ENCODE peak calls at places on chromosomes 5 and 9, in eight cellular contexts. P is mucosa of descending colon, M is BE2C, D is Peyer's patch, L is fibroblast of the aortic adventitia, S is dorsolateral prefrontal cortex, Y is cardiac fibroblast, G is cardiac muscle cell. N is an unnamed sample.

GRCh38 chr5:112303685-112304084 is 115.4 kb downstream of the EPB41L4A start:
- DNase-seq in P (no peak), M (no peak), D (no peak), L (no peak), S (no peak), Y (no peak), G (no peak), N (no peak)

GRCh38 chr9:77210116-77210515 is 32.8 kb downstream of the VPS13A start:
- DNase-seq in P (no peak), M (no peak), D (no peak), L (no peak), S (no peak), Y (no peak), G (peak; percentile 14), N (no peak)

GRCh38 chr9:20683351-20684034 is 566 bp upstream of the FOCAD start:
- DNase-seq in P (peak; percentile 35), M (peak; percentile 35), D (peak; percentile 76), L (peak; percentile 73), S (peak; percentile 47), Y (peak; percentile 89), G (peak; percentile 88), N (peak; percentile 38)

GRCh38 chr5:23235246-23235645 is 272.2 kb upstream of the PRDM9 start:
- DNase-seq in P (no peak), M (no peak), D (no peak), L (no peak), S (no peak), Y (no peak), G (no peak), N (no peak)

GRCh38 chr9:136971746-136972145 is 5.6 kb upstream of the PTGDS start:
- DNase-seq in P (no peak), M (no peak), D (no peak), L (no peak), S (no peak), Y (no peak), G (no peak), N (no peak)

GRCh38 chr9:5375790-5376477 is 36.3 kb upstream of the RLN1 start:
- DNase-seq in P (peak; percentile 26), M (no peak), D (no peak), L (no peak), S (no peak), Y (peak; percentile 57), G (no peak), N (no peak)

GRCh38 chr5:96022971-96023370 is 61.3 kb upstream of the ELL2 start:
- DNase-seq in P (no peak), M (no peak), D (no peak), L (no peak), S (no peak), Y (no peak), G (no peak), N (no peak)

GRCh38 chr5:62460578-62460983 is 48.0 kb downstream of the IPO11 start:
- DNase-seq in P (no peak), M (no peak), D (no peak), L (peak; percentile 76), S (no peak), Y (peak; percentile 73), G (peak; percentile 81), N (peak; percentile 38)

GRCh38 chr5:93017854-93018253 is 563.2 kb downstream of the NR2F1-AS1 start:
- DNase-seq in P (no peak), M (no peak), D (no peak), L (peak; percentile 53), S (no peak), Y (peak; percentile 76), G (peak; percentile 35), N (no peak)

GRCh38 chr9:893843-894420 is 52.4 kb downstream of the DMRT1 start:
- DNase-seq in P (peak; percentile 50), M (peak; percentile 41), D (peak; percentile 85), L (peak; percentile 60), S (peak; percentile 48), Y (peak; percentile 58), G (peak; percentile 69), N (peak; percentile 84)

DNA sequence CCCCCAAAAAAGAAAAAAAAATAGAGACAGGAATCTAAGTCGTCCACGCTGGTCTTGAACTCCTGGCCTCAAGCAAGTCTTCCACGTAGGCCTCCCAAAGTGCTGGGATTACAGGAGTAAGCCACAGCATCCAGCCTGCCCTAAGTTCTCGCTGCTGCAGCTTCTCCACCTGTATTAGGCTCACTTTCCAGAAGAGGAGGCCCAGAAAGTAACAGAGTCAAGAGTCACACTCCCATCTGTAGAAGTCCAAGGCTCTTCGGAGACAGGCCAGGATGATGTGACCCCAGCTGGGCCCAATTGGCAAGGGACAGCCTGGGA is 1.8 kb downstream of the EEIG1 start:
- DNase-seq in P (no peak), M (no peak), D (no peak), L (no peak), S (no peak), Y (no peak), G (no peak), N (no peak)
- TF ChIP-seq CTCF in P (no peak), M (no peak), D (no peak), L (no peak), S (no peak), Y (no peak), G (no peak), N (no peak)

GRCh38 chr9:90901933-90902332 is 100.3 kb downstream of the SYK start:
- DNase-seq in P (no peak), M (no peak), D (no peak), L (no peak), S (no peak), Y (no peak), G (no peak), N (no peak)

GRCh38 chr9:90898229-90898628 is 96.6 kb downstream of the SYK start:
- DNase-seq in P (no peak), M (no peak), D (no peak), L (peak; percentile 16), S (no peak), Y (peak; percentile 18), G (peak; percentile 35), N (no peak)

GRCh38 chr9:90899287-90899686 is 97.7 kb downstream of the SYK start:
- DNase-seq in P (no peak), M (no peak), D (no peak), L (no peak), S (no peak), Y (no peak), G (no peak), N (no peak)

GRCh38 chr9:90903731-90904422 is 102.3 kb downstream of the SYK start:
- DNase-seq in P (no peak), M (no peak), D (no peak), L (no peak), S (no peak), Y (no peak), G (no peak), N (no peak)

DNA sequence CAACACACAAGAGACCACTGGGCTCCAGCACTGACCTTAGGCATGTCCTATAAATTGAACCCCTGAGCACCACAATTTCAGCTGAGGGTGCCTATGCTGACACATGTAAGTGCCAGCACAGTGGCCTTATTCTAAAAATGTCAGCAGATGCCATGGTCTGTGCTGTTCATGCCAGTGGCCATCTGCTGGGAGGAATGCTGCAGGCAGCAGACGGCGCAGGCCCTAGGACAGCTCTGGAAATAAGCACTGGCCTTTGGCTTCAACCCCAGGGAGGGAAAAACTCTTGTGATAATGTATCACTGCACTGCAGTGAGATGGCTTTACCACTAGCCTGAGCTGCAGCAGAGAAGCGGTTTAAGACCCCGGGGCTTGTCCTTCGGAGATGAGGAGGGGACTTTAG is 98.5 kb downstream of the SYK start:
- DNase-seq in P (no peak), M (no peak), D (no peak), L (peak; percentile 12), S (no peak), Y (no peak), G (peak; percentile 49), N (no peak)
- TF ChIP-seq CTCF in P (no peak), M (no peak), D (no peak), L (peak; percentile 23), S (no peak), Y (peak; percentile 5), G (peak; percentile 37), N (no peak)

GRCh38 chr5:74155501-74155900 is 485.0 kb downstream of the ENC1 start:
- DNase-seq in P (no peak), M (no peak), D (no peak), L (no peak), S (no peak), Y (no peak), G (no peak), N (no peak)
- TF ChIP-seq CTCF in P (no peak), M (no peak), D (no peak), L (no peak), S (no peak), Y (no peak), G (no peak), N (no peak)

GRCh38 chr5:28710360-28710759 is 1672.0 kb upstream of the CDH9 start:
- DNase-seq in P (no peak), M (peak; percentile 11), D (no peak), L (no peak), S (no peak), Y (no peak), G (no peak), N (no peak)
- TF ChIP-seq CTCF in P (no peak), M (peak; percentile 52), D (no peak), L (peak; percentile 18), S (no peak), Y (no peak), G (no peak), N (no peak)

N was measured in GM20000.